ENCODE peak calls at places on chromosomes 13 and 19, in nine cellular contexts. W is stimulated activated CD4-positive, alpha-beta T cell treated with anti-CD3 and anti-CD28 coated beads, Interleukin-4, amount 100 ng/mL, for 24 hours; A is GM12865; C is effector memory CD4-positive, alpha-beta T cell; K is activated naive CD4-positive, alpha-beta T cell; U is activated CD4-positive, alpha-beta T cell treated with anti-CD3 and anti-CD28 coated beads, Interleukin-2, amount 10 ng/mL, durations not matched to agents 7 days and 5 days; T is omental fat pad; N is NCI-H1092 treated with DMSO at 0.1 percent for 48 hours; E is NCI-H1436. P is an unnamed sample.

GRCh38 chr13:113139580-113139979 is 17.0 kb downstream of the F10 start:
- DNase-seq in W (no peak), A (no peak), C (no peak), K (no peak), U (no peak), T (no peak), N (no peak), E (no peak), P (no peak)

GRCh38 chr13:61286148-61286745 is 129.4 kb downstream of the PCDH20 start:
- DNase-seq in W (no peak), A (peak; percentile 37), C (no peak), K (no peak), U (no peak), T (no peak), N (no peak), E (no peak), P (peak; percentile 1)

GRCh38 chr13:110010433-110011135 is 224.2 kb upstream of the IRS2 start:
- DNase-seq in W (no peak), A (no peak), C (no peak), K (no peak), U (no peak), T (no peak), N (no peak), E (no peak), P (no peak)

GRCh38 chr13:107842562-107843180 is 372.7 kb downstream of the LIG4 start:
- DNase-seq in W (no peak), A (no peak), C (no peak), K (no peak), U (no peak), T (no peak), N (no peak), E (no peak), P (no peak)

GRCh38 chr19:3433313-3433712 is 47.0 kb downstream of the SMIM24 start:
- DNase-seq in W (no peak), A (no peak), C (no peak), K (no peak), U (no peak), T (no peak), N (no peak), E (no peak), P (no peak)

GRCh38 chr19:40590464-40591265 is 10.5 kb upstream of the LTBP4 start:
- DNase-seq in W (no peak), A (no peak), C (no peak), K (no peak), U (no peak), T (no peak), N (no peak), E (no peak), P (no peak)

GRCh38 chr13:29397265-29397664 is 198.2 kb downstream of the SLC7A1 start:
- DNase-seq in W (no peak), A (no peak), C (no peak), K (no peak), U (no peak), T (no peak), N (no peak), E (no peak), P (no peak)

GRCh38 chr19:49677901-49678674 is 1.0 kb downstream of the PRMT1 start:
- DNase-seq in W (peak; percentile 86), A (peak; percentile 91), C (peak; percentile 69), K (peak; percentile 55), U (peak; percentile 83), T (peak; percentile 95), N (peak; percentile 48), E (peak; percentile 68), P (peak; percentile 82)

GRCh38 chr19:31449379-31449778 is 100.1 kb upstream of the TSHZ3 start:
- DNase-seq in W (no peak), A (no peak), C (no peak), K (no peak), U (no peak), T (no peak), N (no peak), E (no peak), P (no peak)

GRCh38 chr19:23481043-23481442 is 85.8 kb upstream of the ZNF91 start:
- DNase-seq in W (no peak), A (no peak), C (no peak), K (no peak), U (no peak), T (no peak), N (peak; percentile 1), E (no peak), P (no peak)

GRCh38 chr19:29741776-29742175 is 26.7 kb upstream of the C19orf12 start:
- DNase-seq in W (no peak), A (no peak), C (no peak), K (no peak), U (no peak), T (no peak), N (no peak), E (peak; percentile 52), P (no peak)

GRCh38 chr19:12779162-12779993 is 4.0 kb upstream of the HOOK2 start:
- DNase-seq in W (no peak), A (peak; percentile 64), C (no peak), K (no peak), U (no peak), T (no peak), N (peak; percentile 58), E (no peak), P (no peak)

GRCh38 chr19:33771308-33772101 is 25.2 kb upstream of the KCTD15 start:
- DNase-seq in W (peak; percentile 74), A (peak; percentile 69), C (peak; percentile 45), K (no peak), U (peak; percentile 72), T (peak; percentile 66), N (peak; percentile 54), E (peak; percentile 69), P (peak; percentile 70)

GRCh38 chr19:34578751-34579150 is 97.2 kb downstream of the WTIP start:
- DNase-seq in W (no peak), A (no peak), C (no peak), K (no peak), U (no peak), T (no peak), N (no peak), E (no peak), P (no peak)

GRCh38 chr19:6423499-6424189 is 967 bp downstream of the KHSRP start:
- DNase-seq in W (peak; percentile 50), A (peak; percentile 56), C (no peak), K (no peak), U (peak; percentile 47), T (no peak), N (no peak), E (no peak), P (peak; percentile 60)

GRCh38 chr19:6250024-6250605 is 29.7 kb downstream of the MLLT1 start:
- DNase-seq in W (no peak), A (no peak), C (no peak), K (no peak), U (no peak), T (no peak), N (no peak), E (no peak), P (no peak)

GRCh38 chr19:57248646-57249045 is 8.2 kb downstream of the ZNF805 start:
- DNase-seq in W (no peak), A (no peak), C (no peak), K (no peak), U (no peak), T (no peak), N (no peak), E (no peak), P (no peak)

GRCh38 chr13:76331948-76332712 is 554.1 kb downstream of the KCTD12 start:
- DNase-seq in W (no peak), A (no peak), C (no peak), K (no peak), U (no peak), T (no peak), N (no peak), E (no peak), P (no peak)

GRCh38 chr13:90594694-90595093 is 752.8 kb upstream of the MIR17HG start:
- DNase-seq in W (no peak), A (no peak), C (no peak), K (no peak), U (no peak), T (no peak), N (no peak), E (no peak), P (no peak)

GRCh38 chr19:13938361-13939027 is at the start of gene PODNL1:
- DNase-seq in W (no peak), A (no peak), C (no peak), K (no peak), U (no peak), T (no peak), N (no peak), E (no peak), P (no peak)

GRCh38 chr19:14519860-14520407 is 1.7 kb upstream of the DNAJB1 start:
- DNase-seq in W (peak; percentile 40), A (no peak), C (no peak), K (no peak), U (no peak), T (no peak), N (no peak), E (no peak), P (no peak)

GRCh38 chr13:106376411-106377112 is 158.9 kb downstream of the EFNB2 start:
- DNase-seq in W (no peak), A (peak; percentile 24), C (no peak), K (no peak), U (no peak), T (no peak), N (no peak), E (no peak), P (no peak)

GRCh38 chr19:447816-448546 is 12.9 kb downstream of the SHC2 start:
- DNase-seq in W (no peak), A (no peak), C (no peak), K (no peak), U (no peak), T (no peak), N (no peak), E (no peak), P (no peak)

P was measured in activated naive CD8-positive, alpha-beta T cell treated with anti-CD3 and anti-CD28 coated beads for 36 hours.